ENCODE peak calls at places on chromosomes 5 and 9, in six cellular contexts. One of them, this sample, is unnamed.

GRCh38 chr9:125374443-125375309 is 113.0 kb downstream of the GAPVD1 start:
- DNase-seq in substantia nigra: peak
- DNase-seq in posterior cingulate gyrus: peak
- DNase-seq in fibroblast of the aortic adventitia: peak
- DNase-seq in fibroblast of mammary gland: peak
- DNase-seq in hippocampal formation: peak
- DNase-seq in this sample: peak

GRCh38 chr5:160451281-160451680 is 29.6 kb downstream of the PTTG1 start:
- DNase-seq in substantia nigra: no peak
- DNase-seq in posterior cingulate gyrus: no peak
- DNase-seq in fibroblast of the aortic adventitia: peak
- DNase-seq in fibroblast of mammary gland: no peak
- DNase-seq in hippocampal formation: no peak
- DNase-seq in this sample: no peak

GRCh38 chr5:132822650-132823480 is 7.6 kb downstream of the SHROOM1 start:
- DNase-seq in substantia nigra: no peak
- DNase-seq in posterior cingulate gyrus: no peak
- DNase-seq in fibroblast of the aortic adventitia: no peak
- DNase-seq in fibroblast of mammary gland: no peak
- DNase-seq in hippocampal formation: peak
- DNase-seq in this sample: no peak

GRCh38 chr9:2718001-2718697 is 839 bp downstream of the KCNV2 start:
- DNase-seq in substantia nigra: no peak
- DNase-seq in posterior cingulate gyrus: no peak
- DNase-seq in fibroblast of the aortic adventitia: no peak
- DNase-seq in fibroblast of mammary gland: no peak
- DNase-seq in hippocampal formation: no peak
- DNase-seq in this sample: no peak

GRCh38 chr9:13377286-13377925 is 97.9 kb upstream of the MPDZ start:
- DNase-seq in substantia nigra: no peak
- DNase-seq in posterior cingulate gyrus: no peak
- DNase-seq in fibroblast of the aortic adventitia: peak
- DNase-seq in fibroblast of mammary gland: no peak
- DNase-seq in hippocampal formation: no peak
- DNase-seq in this sample: no peak

GRCh38 chr5:54671111-54671531 is 153.6 kb downstream of the SNX18 start:
- DNase-seq in substantia nigra: no peak
- DNase-seq in posterior cingulate gyrus: no peak
- DNase-seq in fibroblast of the aortic adventitia: peak
- DNase-seq in fibroblast of mammary gland: peak
- DNase-seq in hippocampal formation: no peak
- DNase-seq in this sample: no peak

GRCh38 chr5:151706906-151707305 is 20.2 kb upstream of the SPARC start:
- DNase-seq in substantia nigra: no peak
- DNase-seq in posterior cingulate gyrus: no peak
- DNase-seq in fibroblast of the aortic adventitia: no peak
- DNase-seq in fibroblast of mammary gland: peak
- DNase-seq in hippocampal formation: no peak
- DNase-seq in this sample: no peak

GRCh38 chr9:16611001-16611400 is 259.5 kb downstream of the BNC2 start:
- DNase-seq in substantia nigra: no peak
- DNase-seq in posterior cingulate gyrus: no peak
- DNase-seq in fibroblast of the aortic adventitia: peak
- DNase-seq in fibroblast of mammary gland: peak
- DNase-seq in hippocampal formation: no peak
- DNase-seq in this sample: no peak

GRCh38 chr5:86465052-86465838 is 152.5 kb upstream of the COX7C start:
- DNase-seq in substantia nigra: no peak
- DNase-seq in posterior cingulate gyrus: no peak
- DNase-seq in fibroblast of the aortic adventitia: no peak
- DNase-seq in fibroblast of mammary gland: no peak
- DNase-seq in hippocampal formation: no peak
- DNase-seq in this sample: no peak

GRCh38 chr5:42595597-42595996 is 161.0 kb upstream of the CCDC152 start:
- DNase-seq in substantia nigra: no peak
- DNase-seq in posterior cingulate gyrus: no peak
- DNase-seq in fibroblast of the aortic adventitia: no peak
- DNase-seq in fibroblast of mammary gland: no peak
- DNase-seq in hippocampal formation: no peak
- DNase-seq in this sample: no peak

GRCh38 chr5:28967848-28968247 is 1929.5 kb upstream of the CDH9 start:
- DNase-seq in substantia nigra: no peak
- DNase-seq in posterior cingulate gyrus: no peak
- DNase-seq in fibroblast of the aortic adventitia: no peak
- DNase-seq in fibroblast of mammary gland: no peak
- DNase-seq in hippocampal formation: no peak
- DNase-seq in this sample: no peak

GRCh38 chr9:93303806-93304573 is 120.1 kb downstream of the WNK2 start:
- DNase-seq in substantia nigra: no peak
- DNase-seq in posterior cingulate gyrus: peak
- DNase-seq in fibroblast of the aortic adventitia: no peak
- DNase-seq in fibroblast of mammary gland: no peak
- DNase-seq in hippocampal formation: no peak
- DNase-seq in this sample: no peak

GRCh38 chr9:22354699-22355384 is 91.8 kb upstream of the DMRTA1 start:
- DNase-seq in substantia nigra: no peak
- DNase-seq in posterior cingulate gyrus: no peak
- DNase-seq in fibroblast of the aortic adventitia: peak
- DNase-seq in fibroblast of mammary gland: no peak
- DNase-seq in hippocampal formation: no peak
- DNase-seq in this sample: no peak

GRCh38 chr5:167064199-167064811 is 1227.1 kb upstream of the WWC1 start:
- DNase-seq in substantia nigra: no peak
- DNase-seq in posterior cingulate gyrus: no peak
- DNase-seq in fibroblast of the aortic adventitia: no peak
- DNase-seq in fibroblast of mammary gland: no peak
- DNase-seq in hippocampal formation: no peak
- DNase-seq in this sample: no peak

GRCh38 chr5:158783382-158783781 is 316.3 kb downstream of the EBF1 start:
- DNase-seq in substantia nigra: no peak
- DNase-seq in posterior cingulate gyrus: no peak
- DNase-seq in fibroblast of the aortic adventitia: no peak
- DNase-seq in fibroblast of mammary gland: no peak
- DNase-seq in hippocampal formation: no peak
- DNase-seq in this sample: no peak

GRCh38 chr5:36396640-36397039 is 94.9 kb upstream of the RANBP3L start:
- DNase-seq in substantia nigra: no peak
- DNase-seq in posterior cingulate gyrus: no peak
- DNase-seq in fibroblast of the aortic adventitia: peak
- DNase-seq in fibroblast of mammary gland: peak
- DNase-seq in hippocampal formation: no peak
- DNase-seq in this sample: no peak

GRCh38 chr5:2908086-2908485 is 156.6 kb upstream of the IRX2 start:
- DNase-seq in substantia nigra: no peak
- DNase-seq in posterior cingulate gyrus: no peak
- DNase-seq in fibroblast of the aortic adventitia: no peak
- DNase-seq in fibroblast of mammary gland: no peak
- DNase-seq in hippocampal formation: no peak
- DNase-seq in this sample: no peak